ENCODE peak calls at places on chromosomes 11 and 22, in six cellular contexts. D, I, U, G, Y and Z are unnamed samples.

GRCh38 chr11:121416909-121417567 is 35.1 kb upstream of the SORL1 start:
- DNase-seq in D (peak; percentile 96), I (peak; percentile 97), U (peak; percentile 99), G (no peak), Y (peak; percentile 92), Z (no peak)

GRCh38 chr11:65524747-65525658 is at the start of gene SCYL1:
- DNase-seq in D (peak; percentile 71), I (peak; percentile 92), U (peak; percentile 57), G (peak; percentile 78), Y (peak; percentile 84), Z (peak; percentile 70)

GRCh38 chr11:37905707-37906417 is 1307.8 kb upstream of the RAG2 start:
- DNase-seq in D (no peak), I (no peak), U (no peak), G (no peak), Y (no peak), Z (no peak)

GRCh38 chr11:57116654-57117053 is 65.1 kb upstream of the LRRC55 start:
- DNase-seq in D (peak; percentile 69), I (peak; percentile 67), U (peak; percentile 16), G (peak; percentile 32), Y (peak; percentile 41), Z (peak; percentile 32)

GRCh38 chr22:47768027-47768426 is 1005.6 kb downstream of the TBC1D22A start:
- DNase-seq in D (no peak), I (no peak), U (no peak), G (no peak), Y (no peak), Z (no peak)

GRCh38 chr11:900545-900944 is 10.1 kb downstream of the CHID1 start:
- DNase-seq in D (no peak), I (no peak), U (no peak), G (no peak), Y (no peak), Z (no peak)

GRCh38 chr11:63573881-63574855 is 11.0 kb upstream of the PLAAT2 start:
- DNase-seq in D (peak; percentile 66), I (peak; percentile 93), U (peak; percentile 19), G (no peak), Y (peak; percentile 84), Z (no peak)

GRCh38 chr11:30990625-30991348 is 378.8 kb downstream of the DCDC1 start:
- DNase-seq in D (no peak), I (no peak), U (no peak), G (no peak), Y (no peak), Z (no peak)

GRCh38 chr11:70766901-70767300 is 368.6 kb downstream of the CTTN start:
- DNase-seq in D (no peak), I (no peak), U (no peak), G (no peak), Y (no peak), Z (no peak)

GRCh38 chr11:70771099-70771885 is 373.0 kb downstream of the CTTN start:
- DNase-seq in D (no peak), I (no peak), U (no peak), G (no peak), Y (no peak), Z (no peak)

GRCh38 chr11:70769106-70769505 is 370.8 kb downstream of the CTTN start:
- DNase-seq in D (no peak), I (no peak), U (no peak), G (no peak), Y (no peak), Z (no peak)

GRCh38 chr11:70768346-70769095 is 370.2 kb downstream of the CTTN start:
- DNase-seq in D (no peak), I (no peak), U (no peak), G (no peak), Y (no peak), Z (no peak)

DNA sequence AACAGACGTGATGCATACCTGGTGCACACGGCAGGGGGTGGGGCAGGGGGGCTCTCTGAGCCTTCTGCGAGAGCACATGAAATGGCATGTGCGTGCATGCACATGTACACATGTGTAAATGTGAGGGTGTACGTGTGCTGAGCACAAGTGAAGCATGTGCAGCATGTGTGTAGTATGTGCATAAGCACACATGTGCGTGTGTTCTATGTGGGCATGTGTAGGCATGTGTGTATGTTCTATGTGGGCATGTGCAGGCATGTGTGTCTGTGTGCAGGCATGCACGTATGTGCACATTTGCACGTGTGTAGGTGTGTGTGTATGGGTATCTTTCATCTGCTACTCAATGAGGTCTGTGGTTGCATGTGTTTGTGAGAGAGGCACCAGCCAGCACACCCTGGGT is 371.2 kb downstream of the CTTN start:
- DNase-seq in D (no peak), I (no peak), U (no peak), G (no peak), Y (no peak), Z (no peak)
- TF ChIP-seq CTCF in D (no peak), I (no peak), U (no peak), G (no peak), Y (no peak), Z (no peak)

GRCh38 chr11:75816561-75817239 is 1.7 kb downstream of the UVRAG start:
- DNase-seq in D (peak; percentile 23), I (peak; percentile 21), U (no peak), G (no peak), Y (no peak), Z (no peak)

GRCh38 chr11:75813622-75814039 is 1.4 kb upstream of the UVRAG start:
- DNase-seq in D (peak; percentile 51), I (peak; percentile 37), U (no peak), G (no peak), Y (no peak), Z (no peak)

GRCh38 chr11:75814369-75814685 is 683 bp upstream of the UVRAG start:
- DNase-seq in D (no peak), I (no peak), U (no peak), G (no peak), Y (no peak), Z (no peak)

GRCh38 chr11:75814686-75815344 is at the start of gene UVRAG:
- DNase-seq in D (peak; percentile 100), I (peak; percentile 100), U (peak; percentile 99), G (peak; percentile 98), Y (peak; percentile 99), Z (peak; percentile 98)

GRCh38 chr11:75815345-75815983 is 454 bp downstream of the UVRAG start:
- DNase-seq in D (peak; percentile 46), I (no peak), U (no peak), G (peak; percentile 40), Y (peak; percentile 37), Z (peak; percentile 48)
- TF ChIP-seq CTCF in D (no peak), I (no peak), U (no peak), G (no peak), Y (no peak), Z (no peak)

GRCh38 chr11:91261513-91261912 is 963.1 kb upstream of the FAT3 start:
- DNase-seq in D (no peak), I (no peak), U (no peak), G (peak; percentile 22), Y (no peak), Z (no peak)
- TF ChIP-seq CTCF in D (no peak), I (peak; percentile 9), U (no peak), G (peak; percentile 32), Y (no peak), Z (peak; percentile 24)

GRCh38 chr11:133911169-133911568 is 45.6 kb downstream of the IGSF9B start:
- DNase-seq in D (no peak), I (no peak), U (no peak), G (no peak), Y (no peak), Z (no peak)
- TF ChIP-seq CTCF in D (no peak), I (no peak), U (peak; percentile 21), G (no peak), Y (no peak), Z (peak; percentile 43)

GRCh38 chr11:70731670-70732492 is 333.6 kb downstream of the CTTN start:
- DNase-seq in D (no peak), I (no peak), U (no peak), G (peak; percentile 5), Y (no peak), Z (no peak)

GRCh38 chr11:70734379-70734778 is 336.1 kb downstream of the CTTN start:
- DNase-seq in D (no peak), I (no peak), U (no peak), G (peak; percentile 8), Y (no peak), Z (no peak)

GRCh38 chr11:70730411-70730810 is 332.1 kb downstream of the CTTN start:
- DNase-seq in D (no peak), I (no peak), U (no peak), G (peak; percentile 3), Y (no peak), Z (no peak)

GRCh38 chr11:70733327-70734325 is 335.3 kb downstream of the CTTN start:
- DNase-seq in D (no peak), I (no peak), U (no peak), G (peak; percentile 8), Y (no peak), Z (no peak)

DNA sequence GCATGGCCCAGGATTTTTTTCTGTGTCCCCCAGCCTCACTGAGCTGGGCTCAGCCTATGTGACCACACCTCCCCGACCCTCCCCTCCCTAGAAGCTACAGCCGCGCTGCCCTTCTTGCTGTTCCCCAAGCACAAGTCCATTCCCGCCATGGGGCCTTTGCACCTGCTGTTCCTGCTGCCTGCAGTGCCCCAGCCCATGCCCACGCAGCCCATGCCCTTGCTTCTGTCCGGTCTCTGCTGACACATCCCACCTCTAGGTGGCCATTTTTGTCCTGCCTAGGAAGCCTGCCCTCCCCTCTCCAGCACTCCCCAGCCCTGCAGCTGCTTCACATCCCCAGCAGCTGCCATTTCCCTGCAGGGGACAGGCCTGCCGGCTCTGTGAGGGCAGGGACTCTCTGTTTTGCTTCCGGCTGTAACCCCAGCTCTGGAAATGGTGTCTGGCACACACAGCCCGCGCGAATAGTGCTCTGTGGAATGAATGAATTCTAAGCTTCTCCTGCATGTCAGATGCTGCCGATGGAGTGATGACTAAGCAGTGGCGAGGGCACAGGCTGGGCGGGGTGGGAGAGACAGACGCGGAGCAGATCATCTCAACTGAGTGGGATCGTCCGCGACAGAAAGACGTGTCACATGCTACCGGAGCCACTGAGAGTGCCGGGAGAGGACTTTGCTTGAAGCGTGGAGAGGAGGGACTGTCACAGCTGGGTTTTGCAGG is 334.3 kb downstream of the CTTN start:
- DNase-seq in D (no peak), I (no peak), U (no peak), G (peak; percentile 8), Y (no peak), Z (peak; percentile 57)
- TF ChIP-seq CTCF in D (no peak), I (no peak), U (no peak), G (no peak), Y (no peak), Z (peak; percentile 21)